ENCODE peak calls at places on chromosomes 12 and 14, in five cellular contexts. Z is MCF 10A, X is brain microvascular endothelial cell, N is Peyer's patch, E is GM10248. S is an unnamed sample.

GRCh38 chr12:106205208-106206069 is 42.4 kb downstream of the CKAP4 start:
- DNase-seq in Z (peak; percentile 43), X (no peak), N (no peak), E (no peak), S (no peak)

GRCh38 chr12:109740694-109741245 is 27.1 kb downstream of the FAM222A start:
- DNase-seq in Z (no peak), X (no peak), N (peak; percentile 28), E (no peak), S (no peak)

GRCh38 chr14:104285483-104285790 is 147.1 kb downstream of the KIF26A start:
- DNase-seq in Z (no peak), X (no peak), N (no peak), E (no peak), S (no peak)

GRCh38 chr14:75979641-75980422 is 2.0 kb downstream of the TGFB3 start:
- DNase-seq in Z (no peak), X (no peak), N (no peak), E (no peak), S (no peak)

GRCh38 chr12:104865080-104865479 is 93.0 kb downstream of the SLC41A2 start:
- DNase-seq in Z (no peak), X (no peak), N (no peak), E (peak; percentile 27), S (no peak)

GRCh38 chr14:69877492-69877891 is 1.7 kb upstream of the SMOC1 start:
- DNase-seq in Z (peak; percentile 62), X (peak; percentile 24), N (no peak), E (peak; percentile 45), S (no peak)

GRCh38 chr14:54300881-54301280 is 95.9 kb upstream of the CDKN3 start:
- DNase-seq in Z (no peak), X (no peak), N (no peak), E (no peak), S (no peak)

GRCh38 chr14:56153271-56153670 is 35.1 kb downstream of the PELI2 start:
- DNase-seq in Z (peak; percentile 23), X (peak; percentile 13), N (no peak), E (no peak), S (no peak)

GRCh38 chr14:50607181-50607580 is 47.2 kb downstream of the ATL1 start:
- DNase-seq in Z (no peak), X (no peak), N (no peak), E (no peak), S (peak; percentile 82)

GRCh38 chr14:103607039-103607668 is 21.9 kb upstream of the KLC1 start:
- DNase-seq in Z (peak; percentile 44), X (peak; percentile 78), N (peak; percentile 89), E (peak; percentile 64), S (peak; percentile 75)

GRCh38 chr12:5945071-5946008 is at the start of gene ANO2:
- DNase-seq in Z (no peak), X (no peak), N (no peak), E (no peak), S (no peak)

GRCh38 chr12:109762071-109762672 is 48.5 kb downstream of the FAM222A start:
- DNase-seq in Z (no peak), X (no peak), N (peak; percentile 22), E (no peak), S (no peak)

GRCh38 chr12:15146585-15146984 is 74.6 kb downstream of the RERG start:
- DNase-seq in Z (no peak), X (no peak), N (no peak), E (no peak), S (no peak)

GRCh38 chr12:5318874-5319273 is 113.0 kb upstream of the NTF3 start:
- DNase-seq in Z (no peak), X (peak; percentile 75), N (peak; percentile 74), E (no peak), S (no peak)

GRCh38 chr12:47557401-47557800 is 148.4 kb downstream of the RPAP3 start:
- DNase-seq in Z (no peak), X (no peak), N (no peak), E (no peak), S (no peak)

GRCh38 chr12:108019862-108020261 is 109.2 kb upstream of the WSCD2 start:
- DNase-seq in Z (no peak), X (no peak), N (no peak), E (no peak), S (no peak)

GRCh38 chr14:75298187-75298985 is 19.8 kb downstream of the FOS start:
- DNase-seq in Z (peak; percentile 86), X (no peak), N (peak; percentile 67), E (no peak), S (no peak)

GRCh38 chr12:47299586-47299985 is 219.8 kb upstream of the AMIGO2 start:
- DNase-seq in Z (no peak), X (no peak), N (no peak), E (no peak), S (no peak)

GRCh38 chr14:69048456-69048855 is 69.4 kb upstream of the ACTN1 start:
- DNase-seq in Z (peak; percentile 63), X (no peak), N (peak; percentile 65), E (no peak), S (peak; percentile 50)

GRCh38 chr12:51900323-51900889 is 6.9 kb upstream of the ACVRL1 start:
- DNase-seq in Z (no peak), X (no peak), N (peak; percentile 44), E (no peak), S (no peak)

GRCh38 chr12:100141998-100142850 is 450 bp downstream of the BLTP3B start:
- DNase-seq in Z (no peak), X (peak; percentile 18), N (peak; percentile 62), E (peak; percentile 39), S (peak; percentile 64)

GRCh38 chr14:20680843-20681347 is 3.5 kb upstream of the RNASE4 start:
- DNase-seq in Z (no peak), X (no peak), N (peak; percentile 65), E (peak; percentile 62), S (peak; percentile 66)

GRCh38 chr12:57993834-57994233 is 52.5 kb downstream of the ATP23 start:
- DNase-seq in Z (peak; percentile 46), X (no peak), N (no peak), E (no peak), S (no peak)

GRCh38 chr12:57992001-57992400 is 50.6 kb downstream of the ATP23 start:
- DNase-seq in Z (no peak), X (no peak), N (no peak), E (no peak), S (no peak)

GRCh38 chr12:57989837-57990236 is 48.5 kb downstream of the ATP23 start:
- DNase-seq in Z (no peak), X (no peak), N (no peak), E (no peak), S (no peak)

GRCh38 chr12:57990241-57990883 is 49.0 kb downstream of the ATP23 start:
- DNase-seq in Z (no peak), X (no peak), N (no peak), E (no peak), S (no peak)

DNA sequence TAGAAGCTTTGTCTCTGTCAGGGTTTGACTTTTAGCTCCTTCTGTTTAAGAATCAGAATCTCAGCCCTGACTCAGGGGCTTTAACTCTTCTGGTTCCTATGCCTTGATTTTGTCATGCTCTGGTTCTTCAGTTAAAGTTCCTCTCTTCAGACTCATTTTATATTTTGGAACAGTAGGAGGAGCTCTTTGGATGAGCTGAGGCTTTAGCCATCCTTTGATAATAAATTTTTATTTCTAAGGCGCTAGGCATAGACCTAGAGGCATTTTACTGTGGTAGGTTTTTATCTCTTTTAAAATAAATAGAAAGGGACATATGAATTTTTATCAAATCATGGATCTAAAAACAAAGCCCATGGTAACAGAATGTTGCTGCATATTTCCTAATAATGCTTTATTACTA is 51.7 kb downstream of the ATP23 start:
- DNase-seq in Z (peak; percentile 15), X (no peak), N (no peak), E (no peak), S (no peak)
- TF ChIP-seq CTCF in Z (no peak), X (peak; percentile 28), N (no peak), E (no peak), S (no peak)

DNA sequence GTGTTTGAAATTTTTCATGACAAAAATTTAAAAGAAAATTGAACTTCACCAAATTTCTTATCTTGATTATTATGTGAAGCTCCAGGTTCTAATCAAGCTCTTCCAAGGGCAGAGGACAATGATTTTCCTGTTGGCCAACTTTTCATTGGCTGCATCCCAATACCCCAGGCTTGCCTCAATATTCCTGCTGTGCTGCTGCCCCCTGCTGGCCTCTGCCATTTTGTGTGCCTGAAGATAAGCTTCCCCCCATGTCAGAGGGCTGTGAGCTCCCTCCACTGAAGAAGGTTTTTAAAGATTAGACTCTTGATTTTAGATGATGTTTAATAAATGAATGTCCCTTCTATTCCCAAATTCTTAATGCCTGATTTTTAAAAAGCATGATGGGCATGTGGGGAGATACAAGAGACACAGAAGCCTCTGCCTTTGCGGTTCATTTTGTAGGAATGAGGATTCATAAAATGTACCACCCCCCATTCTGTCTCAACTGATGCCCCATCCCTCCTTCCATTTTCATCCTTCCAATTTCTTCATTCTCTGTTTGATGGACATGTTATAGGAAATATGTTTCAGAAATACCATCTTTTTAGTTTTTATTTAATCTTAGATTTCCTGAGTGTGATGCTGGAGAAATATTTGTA is 76.7 kb upstream of the RGS6 start:
- DNase-seq in Z (peak; percentile 87), X (peak; percentile 73), N (peak; percentile 76), E (peak; percentile 65), S (peak; percentile 77)
- TF ChIP-seq CTCF in Z (peak; percentile 75), X (peak; percentile 87), N (peak; percentile 14), E (peak; percentile 85), S (peak; percentile 86)

GRCh38 chr12:62135553-62136200 is 124.5 kb upstream of the USP15 start:
- DNase-seq in Z (no peak), X (no peak), N (no peak), E (no peak), S (no peak)
- TF ChIP-seq CTCF in Z (no peak), X (no peak), N (no peak), E (no peak), S (no peak)

DNA sequence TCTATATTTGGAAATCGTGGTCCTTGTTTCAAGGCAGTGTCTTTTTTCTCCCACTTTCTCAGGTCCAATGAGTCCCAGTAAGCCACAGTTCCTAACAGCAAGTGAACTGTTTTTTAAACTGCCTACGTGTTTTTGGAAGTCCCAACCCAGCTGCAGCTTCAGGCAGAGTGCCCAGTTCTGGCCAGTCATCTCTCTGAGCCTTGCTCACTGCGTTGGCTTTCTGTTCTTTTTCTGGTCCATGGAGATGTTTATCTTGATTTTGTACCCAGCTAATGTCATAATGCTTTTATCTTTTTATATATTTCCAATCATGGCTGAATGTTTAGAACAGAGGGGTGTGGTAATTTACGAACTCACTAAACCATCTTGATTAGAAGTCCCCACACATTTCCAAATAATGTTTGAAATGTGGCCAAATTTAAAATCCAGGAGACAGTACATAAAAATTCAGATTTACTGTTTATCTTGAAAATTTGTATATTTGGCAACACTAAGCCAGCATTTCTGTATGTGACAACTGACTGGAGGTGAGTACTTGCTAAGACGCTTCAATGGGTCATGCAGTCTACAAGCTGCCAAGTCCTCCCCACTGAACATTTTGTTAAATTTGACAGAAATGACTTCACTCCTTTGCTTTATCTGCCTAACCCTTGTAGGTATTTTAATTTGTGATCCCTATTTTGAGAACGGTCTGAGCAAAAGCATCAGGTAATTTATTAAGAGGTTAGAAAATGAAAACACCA is 46.1 kb upstream of the OTOGL start:
- DNase-seq in Z (peak; percentile 54), X (peak; percentile 87), N (peak; percentile 49), E (no peak), S (no peak)
- TF ChIP-seq CTCF in Z (no peak), X (no peak), N (no peak), E (no peak), S (no peak)

DNA sequence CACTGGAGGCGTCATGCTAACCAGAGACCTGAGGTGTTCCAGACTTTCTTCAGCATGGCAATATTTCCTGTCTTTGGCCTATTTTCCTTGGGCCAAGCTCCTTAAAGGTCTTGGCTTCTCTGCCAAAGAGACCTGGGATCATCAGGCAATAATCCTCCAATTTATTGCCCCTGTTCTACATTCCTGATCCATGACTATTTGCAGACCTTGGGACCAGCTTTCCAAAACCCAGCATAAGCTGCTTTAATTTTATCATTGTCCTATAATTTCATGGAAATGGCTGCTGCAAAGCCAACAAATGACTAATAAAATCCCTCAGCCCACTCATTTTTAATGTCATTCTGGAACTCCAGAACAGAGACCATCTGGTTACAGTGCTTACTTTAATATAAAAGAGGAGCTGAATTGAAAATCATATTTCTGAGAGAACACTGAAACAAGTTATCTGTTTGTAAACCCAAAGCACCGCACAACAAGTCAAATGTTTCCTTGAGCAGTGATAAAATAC is 166.9 kb upstream of the BTG1 start:
- DNase-seq in Z (no peak), X (no peak), N (no peak), E (no peak), S (no peak)
- TF ChIP-seq CTCF in Z (no peak), X (no peak), N (no peak), E (no peak), S (no peak)

S was measured in activated CD8-positive, alpha-beta T cell treated with anti-CD3 and anti-CD28 coated beads for 36 hours.